ENCODE peak calls at places on chromosomes 11 and 22, in nine cellular contexts. M, J, L, D, S, I, E, O and X are unnamed samples. For H3K4me1, the result is how much of the 10 kb centered on the place peaks cover.

GRCh38 chr11:129840236-129840635 is 24.6 kb downstream of the TMEM45B start:
- DNase-seq in M (no peak), J (no peak), L (no peak), D (no peak), S (no peak), I (no peak), E (no peak), O (no peak), X (no peak)

GRCh38 chr11:34299962-34300350 is 57.9 kb downstream of the ABTB2 start:
- DNase-seq in M (no peak), J (no peak), L (no peak), D (no peak), S (no peak), I (no peak), E (no peak), O (no peak), X (no peak)

GRCh38 chr11:120712014-120712413 is 200.5 kb downstream of the GRIK4 start:
- DNase-seq in M (no peak), J (no peak), L (no peak), D (no peak), S (no peak), I (no peak), E (no peak), O (no peak), X (no peak)

GRCh38 chr22:31436132-31436531 is 36.7 kb downstream of the DRG1 start:
- DNase-seq in M (no peak), J (no peak), L (no peak), D (no peak), S (no peak), I (no peak), E (no peak), O (no peak), X (no peak)

GRCh38 chr22:43985532-43985931 is 30.3 kb downstream of the SAMM50 start:
- DNase-seq in M (no peak), J (peak), L (no peak), D (no peak), S (no peak), I (no peak), E (no peak), O (no peak), X (no peak)

GRCh38 chr11:61042961-61043540 is 59.2 kb upstream of the CD5 start:
- DNase-seq in M (no peak), J (no peak), L (no peak), D (no peak), S (no peak), I (no peak), E (no peak), O (no peak), X (no peak)

GRCh38 chr22:37337204-37337943 is 55.1 kb downstream of the CYTH4 start:
- DNase-seq in M (no peak), J (no peak), L (peak), D (no peak), S (no peak), I (no peak), E (no peak), O (no peak), X (no peak)

GRCh38 chr11:130522284-130522961 is 74.0 kb downstream of the ADAMTS15 start:
- DNase-seq in M (peak), J (peak), L (peak), D (peak), S (peak), I (peak), E (peak), O (peak), X (peak)

GRCh38 chr11:9137293-9138132 is 46.1 kb upstream of the SCUBE2 start:
- DNase-seq in M (peak), J (peak), L (peak), D (peak), S (peak), I (peak), E (peak), O (peak), X (peak)

GRCh38 chr11:36566407-36567053 is 1.3 kb upstream of the RAG1 start:
- DNase-seq in M (no peak), J (no peak), L (no peak), D (no peak), S (no peak), I (no peak), E (no peak), O (no peak), X (no peak)

GRCh38 chr11:75673977-75674582 is 5.2 kb upstream of the MAP6 start:
- DNase-seq in M (peak), J (no peak), L (peak), D (no peak), S (no peak), I (peak), E (no peak), O (no peak), X (no peak)

GRCh38 chr11:119567667-119568582 is 145.0 kb upstream of the THY1 start:
- DNase-seq in M (no peak), J (no peak), L (peak), D (no peak), S (no peak), I (peak), E (no peak), O (peak), X (no peak)

GRCh38 chr11:64121637-64122410 is 44.1 kb downstream of the MACROD1 start:
- DNase-seq in M (no peak), J (no peak), L (peak), D (no peak), S (no peak), I (no peak), E (no peak), O (no peak), X (no peak)

DNA sequence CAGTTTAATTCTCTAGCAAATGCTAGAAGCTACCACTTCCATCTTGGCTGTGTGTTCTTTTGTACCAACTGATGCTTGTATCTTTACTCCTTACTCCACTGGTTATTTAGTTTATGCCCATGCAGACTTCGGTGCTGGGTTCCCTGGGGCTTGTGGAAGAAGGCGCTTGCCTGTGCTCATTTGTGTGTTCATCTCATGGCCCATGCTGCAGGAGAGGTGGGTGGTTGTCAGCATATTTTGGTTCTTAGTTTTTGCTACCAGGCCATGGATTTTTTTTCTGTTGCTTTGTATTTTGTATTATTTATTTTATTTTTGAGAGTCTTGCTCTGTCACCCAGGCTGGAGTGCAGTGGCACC is 22.4 kb downstream of the MICAL2 start:
- DNase-seq in M (no peak), J (no peak), L (no peak), D (no peak), S (no peak), I (no peak), E (no peak), O (no peak), X (no peak)
- H3K27ac ChIP-seq in M (no peak), J (no peak), L (no peak), D (no peak), S (no peak), I (no peak), E (no peak), O (no peak), X (peak)

GRCh38 chr22:36162127-36163034 is 1.8 kb upstream of the APOL3 start:
- DNase-seq in M (no peak), J (no peak), L (peak), D (no peak), S (no peak), I (no peak), E (no peak), O (no peak), X (no peak)
- H3K4me1 ChIP-seq in M (under half), J (half or more), L (under half), D (under half), S (under half), I (under half), E (under half), O (under half), X (under half)

GRCh38 chr11:1479006-1479677 is 7.4 kb downstream of the MOB2 start:
- DNase-seq in M (no peak), J (peak), L (no peak), D (peak), S (no peak), I (no peak), E (no peak), O (no peak), X (peak)
- H3K27ac ChIP-seq in M (no peak), J (no peak), L (no peak), D (no peak), S (no peak), I (no peak), E (no peak), O (no peak), X (no peak)

DNA sequence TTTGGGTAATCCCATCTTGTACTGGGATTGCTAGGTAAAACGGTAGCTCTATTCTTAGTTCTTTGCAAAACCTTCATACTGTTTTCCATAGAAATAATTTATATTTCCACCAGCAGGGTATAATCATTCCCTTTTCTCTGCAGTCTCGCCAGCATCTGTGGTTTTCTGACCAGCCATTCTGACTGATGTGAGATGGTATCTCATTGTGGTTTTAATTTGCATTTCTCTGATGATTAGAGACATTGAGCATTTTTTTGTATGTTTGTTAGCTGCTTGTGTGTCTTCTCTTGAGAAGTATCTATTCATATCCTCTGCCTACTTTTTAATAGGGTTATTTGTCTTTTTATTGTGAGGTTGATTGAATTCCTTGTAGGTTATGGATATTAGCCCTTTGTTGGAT is 220.9 kb downstream of the PGR start:
- DNase-seq in M (no peak), J (no peak), L (peak), D (no peak), S (no peak), I (no peak), E (no peak), O (no peak), X (no peak)
- H3K4me1 ChIP-seq in M (under half), J (under half), L (under half), D (under half), S (under half), I (under half), E (under half), O (under half), X (under half)

DNA sequence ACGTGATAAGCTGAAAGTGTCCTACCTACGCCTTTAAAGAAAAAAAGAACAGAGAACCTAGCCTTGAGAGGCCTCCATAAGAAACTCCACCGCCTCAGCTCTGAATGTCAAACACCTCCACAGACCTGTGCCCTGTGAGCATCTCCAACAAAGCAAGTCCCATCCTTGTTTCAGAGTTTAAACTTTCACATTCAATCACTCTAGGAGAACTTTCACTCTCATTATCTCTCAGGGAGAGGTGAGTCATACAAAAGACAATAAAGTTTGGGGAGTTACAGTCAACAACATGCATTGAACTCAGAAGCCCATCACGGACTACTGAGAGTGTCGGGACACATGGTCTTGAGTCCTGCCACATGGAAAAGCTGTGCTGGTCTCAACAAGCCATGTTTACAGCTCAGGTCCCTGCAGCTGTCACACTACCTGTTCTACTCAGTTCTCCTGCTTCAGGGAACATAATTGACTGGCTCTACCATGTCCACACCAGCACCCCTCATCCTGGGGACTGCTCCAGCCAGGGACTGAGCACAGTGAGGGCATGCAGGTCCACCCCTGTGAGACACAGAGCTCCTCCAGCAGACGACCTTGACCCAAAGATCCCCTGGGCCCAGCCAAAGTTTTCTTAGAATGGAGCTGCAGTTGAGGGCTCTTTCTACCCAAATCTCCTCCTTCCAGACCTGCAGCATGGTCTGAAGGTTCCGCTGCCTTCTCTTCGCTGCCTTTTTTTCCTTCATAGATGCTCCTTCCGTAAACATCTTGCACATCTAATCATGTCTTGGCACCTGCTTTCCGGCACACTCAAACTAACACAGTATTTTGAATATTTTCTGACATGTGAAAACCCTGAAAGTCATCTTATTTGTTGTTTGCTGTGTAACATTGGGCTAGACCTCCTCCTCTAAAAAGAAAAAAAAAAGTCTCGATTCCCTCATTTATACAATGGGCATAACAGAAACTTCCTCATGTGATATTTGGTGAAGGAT is 114.9 kb downstream of the ETS1 start:
- DNase-seq in M (no peak), J (no peak), L (peak), D (no peak), S (no peak), I (no peak), E (no peak), O (no peak), X (no peak)
- H3K27ac ChIP-seq in M (no peak), J (peak), L (peak), D (no peak), S (no peak), I (no peak), E (no peak), O (no peak), X (no peak)

DNA sequence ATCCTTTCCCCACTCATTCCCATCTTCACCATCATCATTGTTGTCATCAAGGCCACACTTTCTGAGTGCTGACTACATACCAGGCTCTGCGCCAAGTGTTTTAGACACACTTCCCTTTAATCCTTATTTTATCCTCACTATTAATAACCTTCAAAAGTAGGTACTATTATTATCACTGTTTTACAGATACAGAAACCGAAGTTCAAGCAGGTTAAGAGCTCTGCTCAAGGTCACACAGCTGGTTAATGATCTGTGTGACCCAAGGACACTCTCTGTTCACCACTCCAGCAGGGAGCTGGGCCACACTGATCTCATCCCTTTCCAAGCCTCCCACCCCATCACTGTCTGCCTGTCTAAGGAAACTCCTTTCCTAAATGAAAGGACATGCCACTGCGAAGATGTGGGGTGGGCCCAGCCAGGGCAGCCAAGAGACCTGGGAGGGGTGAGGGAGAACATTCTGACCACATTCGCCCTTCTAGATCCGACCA is 17.2 kb upstream of the TSKU start:
- DNase-seq in M (peak), J (no peak), L (peak), D (no peak), S (no peak), I (no peak), E (no peak), O (no peak), X (no peak)
- H3K4me1 ChIP-seq in M (under half), J (half or more), L (under half), D (under half), S (under half), I (under half), E (under half), O (under half), X (under half)

GRCh38 chr11:39459606-39460005 is 1999.8 kb downstream of the LRRC4C start:
- DNase-seq in M (no peak), J (no peak), L (no peak), D (no peak), S (no peak), I (no peak), E (no peak), O (no peak), X (no peak)
- H3K27ac ChIP-seq in M (no peak), J (no peak), L (no peak), D (no peak), S (no peak), I (no peak), E (no peak), O (no peak), X (no peak)

GRCh38 chr22:36010913-36011312 is 17.7 kb downstream of the RBFOX2 start:
- DNase-seq in M (no peak), J (no peak), L (peak), D (no peak), S (no peak), I (no peak), E (no peak), O (peak), X (no peak)
- H3K4me1 ChIP-seq in M (under half), J (half or more), L (under half), D (under half), S (under half), I (under half), E (under half), O (half or more), X (under half)